ENCODE peak calls at places on chromosomes 11 and 22, in eight cellular contexts. One of them, this sample, is unnamed.

GRCh38 chr22:21606775-21607174 is 23.0 kb downstream of the YDJC start:
- DNase-seq in OCI-LY7: no peak
- DNase-seq in mesenchymal stem cell: no peak
- DNase-seq in astrocyte: no peak
- DNase-seq in MM.1S: no peak
- DNase-seq in IMR-90: no peak
- DNase-seq in fibroblast of lung: no peak
- DNase-seq in neuronal stem cell: no peak
- DNase-seq in this sample: no peak

GRCh38 chr11:62727833-62728721 is at the start of gene TTC9C:
- DNase-seq in neuronal stem cell: peak; percentile 98
- DNase-seq in OCI-LY7: peak; percentile 99
- DNase-seq in MM.1S: peak; percentile 98
- DNase-seq in IMR-90: peak; percentile 97
- DNase-seq in astrocyte: peak; percentile 94
- DNase-seq in mesenchymal stem cell: peak; percentile 99
- DNase-seq in fibroblast of lung: peak; percentile 96
- DNase-seq in this sample: peak; percentile 99

GRCh38 chr22:33565580-33565995 is 354.7 kb downstream of the LARGE1 start:
- DNase-seq in MM.1S: no peak
- DNase-seq in IMR-90: no peak
- DNase-seq in fibroblast of lung: no peak
- DNase-seq in astrocyte: no peak
- DNase-seq in OCI-LY7: no peak
- DNase-seq in neuronal stem cell: no peak
- DNase-seq in mesenchymal stem cell: no peak
- DNase-seq in this sample: no peak

GRCh38 chr11:120236169-120237107 is 3.5 kb upstream of the POU2F3 start:
- DNase-seq in IMR-90: peak; percentile 34
- DNase-seq in fibroblast of lung: peak; percentile 63
- DNase-seq in MM.1S: no peak
- DNase-seq in OCI-LY7: no peak
- DNase-seq in neuronal stem cell: no peak
- DNase-seq in astrocyte: peak; percentile 59
- DNase-seq in mesenchymal stem cell: peak; percentile 20
- DNase-seq in this sample: peak; percentile 26

GRCh38 chr11:116835791-116836647 is 1.4 kb downstream of the APOA1 start:
- DNase-seq in mesenchymal stem cell: peak; percentile 92
- DNase-seq in fibroblast of lung: peak; percentile 93
- DNase-seq in neuronal stem cell: peak; percentile 76
- DNase-seq in OCI-LY7: peak; percentile 89
- DNase-seq in MM.1S: peak; percentile 90
- DNase-seq in astrocyte: peak; percentile 86
- DNase-seq in IMR-90: peak; percentile 93
- DNase-seq in this sample: peak; percentile 98

GRCh38 chr11:129814244-129814992 is 1.2 kb upstream of the TMEM45B start:
- DNase-seq in MM.1S: no peak
- DNase-seq in mesenchymal stem cell: no peak
- DNase-seq in fibroblast of lung: no peak
- DNase-seq in IMR-90: no peak
- DNase-seq in astrocyte: no peak
- DNase-seq in neuronal stem cell: no peak
- DNase-seq in OCI-LY7: peak; percentile 27
- DNase-seq in this sample: no peak

GRCh38 chr22:22061085-22062077 is 78.8 kb upstream of the TOP3B start:
- DNase-seq in mesenchymal stem cell: peak; percentile 39
- DNase-seq in OCI-LY7: peak; percentile 73
- DNase-seq in IMR-90: peak; percentile 43
- DNase-seq in fibroblast of lung: no peak
- DNase-seq in neuronal stem cell: no peak
- DNase-seq in astrocyte: peak; percentile 2
- DNase-seq in MM.1S: no peak
- DNase-seq in this sample: peak; percentile 66

GRCh38 chr11:121630041-121630440 is 177.3 kb upstream of the SORL1-AS1 start:
- DNase-seq in MM.1S: no peak
- DNase-seq in astrocyte: peak; percentile 90
- DNase-seq in IMR-90: peak; percentile 93
- DNase-seq in OCI-LY7: no peak
- DNase-seq in fibroblast of lung: peak; percentile 92
- DNase-seq in mesenchymal stem cell: peak; percentile 42
- DNase-seq in neuronal stem cell: no peak
- DNase-seq in this sample: peak; percentile 88

GRCh38 chr11:124669193-124669592 is 4.3 kb downstream of the SIAE start:
- DNase-seq in mesenchymal stem cell: peak; percentile 49
- DNase-seq in OCI-LY7: peak; percentile 59
- DNase-seq in IMR-90: peak; percentile 54
- DNase-seq in astrocyte: peak; percentile 13
- DNase-seq in fibroblast of lung: peak; percentile 30
- DNase-seq in MM.1S: peak; percentile 52
- DNase-seq in neuronal stem cell: no peak
- DNase-seq in this sample: peak; percentile 63

GRCh38 chr11:17258670-17259069 is 17.9 kb upstream of the NUCB2 start:
- DNase-seq in fibroblast of lung: no peak
- DNase-seq in OCI-LY7: no peak
- DNase-seq in MM.1S: no peak
- DNase-seq in neuronal stem cell: no peak
- DNase-seq in IMR-90: no peak
- DNase-seq in astrocyte: no peak
- DNase-seq in mesenchymal stem cell: no peak
- DNase-seq in this sample: no peak

GRCh38 chr11:11381471-11382100 is 28.5 kb upstream of the CSNK2A3 start:
- DNase-seq in IMR-90: no peak
- DNase-seq in neuronal stem cell: no peak
- DNase-seq in MM.1S: no peak
- DNase-seq in OCI-LY7: no peak
- DNase-seq in mesenchymal stem cell: no peak
- DNase-seq in fibroblast of lung: no peak
- DNase-seq in astrocyte: no peak
- DNase-seq in this sample: no peak

GRCh38 chr11:720642-721346 is 14.8 kb downstream of the EPS8L2 start:
- DNase-seq in fibroblast of lung: no peak
- DNase-seq in neuronal stem cell: peak; percentile 56
- DNase-seq in IMR-90: peak; percentile 29
- DNase-seq in OCI-LY7: peak; percentile 46
- DNase-seq in astrocyte: no peak
- DNase-seq in MM.1S: no peak
- DNase-seq in mesenchymal stem cell: no peak
- DNase-seq in this sample: no peak
- H2AFZ ChIP-seq in fibroblast of lung: no peak overlapping the region
- H2AFZ ChIP-seq in neuronal stem cell: peak overlapping the region; percentile 79
- H2AFZ ChIP-seq in IMR-90: peak overlapping the region; percentile 79
- H2AFZ ChIP-seq in OCI-LY7: no peak overlapping the region
- H2AFZ ChIP-seq in astrocyte: peak overlapping the region; percentile 41
- H2AFZ ChIP-seq in MM.1S: peak overlapping the region; percentile 81
- H2AFZ ChIP-seq in mesenchymal stem cell: no peak overlapping the region
- H2AFZ ChIP-seq in this sample: no peak overlapping the region

GRCh38 chr22:46040471-46041465 is 63.8 kb upstream of the WNT7B start:
- DNase-seq in astrocyte: no peak
- DNase-seq in mesenchymal stem cell: no peak
- DNase-seq in MM.1S: no peak
- DNase-seq in OCI-LY7: peak; percentile 37
- DNase-seq in IMR-90: no peak
- DNase-seq in neuronal stem cell: no peak
- DNase-seq in fibroblast of lung: no peak
- DNase-seq in this sample: no peak

GRCh38 chr22:46038174-46038487 is 61.2 kb upstream of the WNT7B start:
- DNase-seq in MM.1S: no peak
- DNase-seq in neuronal stem cell: no peak
- DNase-seq in astrocyte: no peak
- DNase-seq in fibroblast of lung: no peak
- DNase-seq in OCI-LY7: no peak
- DNase-seq in IMR-90: no peak
- DNase-seq in mesenchymal stem cell: no peak
- DNase-seq in this sample: no peak

GRCh38 chr22:46039531-46039930 is 62.6 kb upstream of the WNT7B start:
- DNase-seq in mesenchymal stem cell: no peak
- DNase-seq in IMR-90: no peak
- DNase-seq in neuronal stem cell: no peak
- DNase-seq in MM.1S: no peak
- DNase-seq in fibroblast of lung: no peak
- DNase-seq in OCI-LY7: no peak
- DNase-seq in astrocyte: no peak
- DNase-seq in this sample: no peak

GRCh38 chr22:46036558-46037408 is 59.8 kb upstream of the WNT7B start:
- DNase-seq in fibroblast of lung: peak; percentile 49
- DNase-seq in IMR-90: no peak
- DNase-seq in astrocyte: no peak
- DNase-seq in neuronal stem cell: no peak
- DNase-seq in MM.1S: peak; percentile 78
- DNase-seq in OCI-LY7: peak; percentile 85
- DNase-seq in mesenchymal stem cell: peak; percentile 30
- DNase-seq in this sample: peak; percentile 44

DNA sequence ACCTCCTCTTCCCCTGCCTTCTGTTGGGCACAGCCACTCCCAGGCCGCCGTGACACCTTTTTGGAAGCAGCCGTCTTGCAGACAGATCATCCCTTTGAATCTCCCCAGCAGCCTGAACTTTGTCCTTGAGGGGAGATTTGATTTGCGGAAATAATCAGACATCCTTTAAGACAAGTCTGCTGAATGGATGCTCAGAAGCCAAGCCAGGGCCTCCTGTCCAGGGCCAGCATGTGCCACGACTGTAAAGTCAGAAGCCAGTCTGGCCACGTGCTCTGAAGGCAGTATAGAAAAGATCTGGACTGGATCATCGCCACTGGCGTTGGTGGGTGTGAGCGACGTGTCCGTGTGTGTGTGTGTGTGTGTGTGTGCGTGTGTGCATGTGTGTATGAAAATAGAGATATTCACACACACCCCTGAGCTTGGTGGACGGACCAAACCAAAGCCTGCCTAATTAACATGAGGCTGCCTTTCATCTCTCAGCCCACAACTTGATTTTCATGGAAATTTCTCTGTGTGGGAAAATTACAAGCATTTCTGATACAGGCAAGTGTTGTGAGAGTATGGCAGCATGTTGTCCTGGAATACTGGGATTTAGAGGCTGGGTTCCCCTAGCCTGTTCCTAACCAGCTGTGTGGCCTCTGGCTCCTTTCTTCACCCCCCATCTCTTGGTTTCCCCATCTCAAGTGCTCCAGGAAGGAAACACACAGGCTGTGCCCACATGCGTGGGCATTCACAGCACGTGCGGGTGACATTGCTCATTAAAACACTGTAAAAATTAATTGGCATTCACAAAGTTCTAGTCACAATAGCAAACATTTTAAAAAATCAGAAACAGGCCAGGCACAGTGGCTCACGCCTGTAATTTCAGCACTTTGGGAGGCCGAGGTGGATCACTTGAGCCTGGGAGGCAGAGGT is 61.8 kb upstream of the WNT7B start:
- DNase-seq in OCI-LY7: no peak
- DNase-seq in neuronal stem cell: no peak
- DNase-seq in IMR-90: no peak
- DNase-seq in astrocyte: no peak
- DNase-seq in fibroblast of lung: no peak
- DNase-seq in mesenchymal stem cell: no peak
- DNase-seq in MM.1S: no peak
- DNase-seq in this sample: no peak
- H3K27ac ChIP-seq in OCI-LY7: no peak overlapping the region
- H3K27ac ChIP-seq in neuronal stem cell: no peak overlapping the region
- H3K27ac ChIP-seq in IMR-90: no peak overlapping the region
- H3K27ac ChIP-seq in astrocyte: no peak overlapping the region
- H3K27ac ChIP-seq in fibroblast of lung: no peak overlapping the region
- H3K27ac ChIP-seq in mesenchymal stem cell: no peak overlapping the region
- H3K27ac ChIP-seq in MM.1S: no peak overlapping the region
- H3K27ac ChIP-seq in this sample: no peak overlapping the region

DNA sequence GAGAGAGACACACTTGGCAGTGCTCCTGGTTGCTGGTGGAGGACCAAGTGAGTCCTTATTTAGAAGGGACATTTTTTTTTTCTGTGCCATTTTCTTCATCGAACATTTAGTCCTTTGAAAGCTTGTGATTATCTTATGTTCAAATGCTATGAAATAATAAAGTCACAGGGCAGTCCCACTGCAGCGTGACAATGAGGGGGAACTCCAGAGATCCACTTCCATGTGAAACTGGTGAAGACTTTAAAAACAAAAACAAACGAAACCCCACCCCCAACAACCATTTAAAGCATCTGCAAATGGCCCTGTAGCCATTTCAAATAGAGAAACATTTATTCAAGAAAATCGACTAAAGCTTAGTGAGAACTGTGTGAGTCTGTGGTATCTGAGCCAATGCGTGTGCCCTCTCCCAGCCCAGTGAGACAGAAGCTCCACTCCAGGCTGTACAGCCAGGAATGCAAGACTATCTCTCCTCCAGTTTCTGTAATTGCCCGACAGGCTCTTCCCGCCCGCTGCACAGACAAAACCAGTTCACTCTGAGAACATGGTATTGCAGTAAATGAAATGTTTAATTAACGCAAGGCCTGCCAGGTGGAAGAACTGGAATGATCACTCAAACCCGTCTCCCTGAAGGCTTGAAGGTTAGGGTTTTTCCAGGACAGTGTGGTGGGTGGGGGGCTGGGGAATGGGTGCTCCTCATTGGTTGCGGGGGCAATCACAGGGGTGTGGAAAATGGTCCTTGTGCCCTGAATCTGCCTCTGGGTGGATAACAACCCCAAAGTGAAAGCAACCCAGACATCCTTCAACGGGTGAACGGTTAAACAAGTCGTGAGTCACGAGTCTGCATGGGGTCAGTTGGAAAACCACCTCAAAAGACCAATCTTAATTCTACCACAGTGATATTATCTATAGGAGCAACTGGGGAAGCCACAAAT is 8.4 kb downstream of the KRTAP5-6 start:
- DNase-seq in fibroblast of lung: peak; percentile 41
- DNase-seq in MM.1S: no peak
- DNase-seq in mesenchymal stem cell: peak; percentile 27
- DNase-seq in OCI-LY7: no peak
- DNase-seq in astrocyte: peak; percentile 31
- DNase-seq in IMR-90: no peak
- DNase-seq in neuronal stem cell: no peak
- DNase-seq in this sample: no peak
- H2AFZ ChIP-seq in fibroblast of lung: no peak overlapping the region
- H2AFZ ChIP-seq in MM.1S: no peak overlapping the region
- H2AFZ ChIP-seq in mesenchymal stem cell: no peak overlapping the region
- H2AFZ ChIP-seq in OCI-LY7: no peak overlapping the region
- H2AFZ ChIP-seq in astrocyte: no peak overlapping the region
- H2AFZ ChIP-seq in IMR-90: no peak overlapping the region
- H2AFZ ChIP-seq in neuronal stem cell: no peak overlapping the region
- H2AFZ ChIP-seq in this sample: no peak overlapping the region

DNA sequence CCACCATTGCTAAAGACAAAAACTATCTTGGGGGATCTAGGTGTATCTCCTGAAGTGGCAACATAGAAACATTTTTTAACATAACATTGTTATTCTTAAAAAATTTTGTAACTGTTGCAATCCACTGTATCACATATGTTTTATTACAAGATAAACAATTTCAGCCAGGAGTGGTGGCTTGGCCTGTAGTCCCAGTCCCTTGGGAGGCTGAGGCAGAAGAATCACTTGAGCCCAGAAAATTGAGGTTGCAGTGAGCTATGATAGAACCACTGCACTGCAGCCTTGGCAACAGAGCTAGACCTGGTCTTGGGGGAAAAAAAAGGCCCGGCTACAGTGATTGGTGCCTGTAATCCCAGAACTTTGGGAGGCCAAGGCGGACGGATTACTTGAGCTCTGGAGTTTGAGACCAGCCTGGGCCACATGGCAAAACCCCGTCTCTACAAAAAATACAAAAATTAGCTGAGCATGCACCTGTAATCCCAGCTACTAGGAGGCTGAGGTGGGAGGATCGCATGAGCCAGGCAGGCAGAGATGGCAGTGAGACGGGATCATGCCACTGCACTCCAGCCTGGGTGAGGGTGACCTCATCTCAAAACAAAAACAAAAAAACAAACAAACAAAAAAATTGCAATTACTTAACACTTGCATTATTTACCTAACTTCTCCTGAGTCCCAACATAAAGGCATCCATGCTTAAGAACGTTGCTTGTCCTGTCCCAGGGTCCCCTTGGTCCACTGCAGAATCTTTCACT is 1.5 kb upstream of the DEPDC5 start:
- DNase-seq in fibroblast of lung: no peak
- DNase-seq in neuronal stem cell: no peak
- DNase-seq in OCI-LY7: no peak
- DNase-seq in mesenchymal stem cell: no peak
- DNase-seq in MM.1S: no peak
- DNase-seq in IMR-90: no peak
- DNase-seq in astrocyte: no peak
- DNase-seq in this sample: no peak
- H3K27ac ChIP-seq in fibroblast of lung: no peak overlapping the region
- H3K27ac ChIP-seq in neuronal stem cell: no peak overlapping the region
- H3K27ac ChIP-seq in OCI-LY7: peak overlapping the region; percentile 77
- H3K27ac ChIP-seq in mesenchymal stem cell: no peak overlapping the region
- H3K27ac ChIP-seq in MM.1S: no peak overlapping the region
- H3K27ac ChIP-seq in IMR-90: no peak overlapping the region
- H3K27ac ChIP-seq in astrocyte: no peak overlapping the region
- H3K27ac ChIP-seq in this sample: peak overlapping the region; percentile 87